ENCODE peak calls at places on chromosome 11, in five cellular contexts. G is IMR-90, K is right lobe of liver, B is sigmoid colon, S is endothelial cell of umbilical vein. H is an unnamed sample. For H3K4me1, the result is how much of the 10 kb centered on the place peaks cover.

GRCh38 chr11:86068138-86068861 is 584 bp downstream of the PICALM start:
- DNase-seq in G (no peak), K (peak), S (peak), B (peak), H (peak)

GRCh38 chr11:26778000-26778757 is 56.3 kb upstream of the SLC5A12 start:
- DNase-seq in G (peak), K (no peak), S (no peak), B (no peak), H (no peak)

GRCh38 chr11:12961615-12962014 is 47.5 kb upstream of the RASSF10 start:
- DNase-seq in G (peak), K (no peak), B (no peak), S (no peak), H (no peak)

GRCh38 chr11:58866788-58867187 is 22.3 kb upstream of the GLYATL2 start:
- DNase-seq in S (no peak), G (peak), K (no peak), B (no peak), H (no peak)

GRCh38 chr11:79168530-79169110 is 272.2 kb downstream of the TENM4 start:
- DNase-seq in G (no peak), B (no peak), K (no peak), S (no peak), H (no peak)

GRCh38 chr11:102287963-102288744 is 29.1 kb upstream of the BIRC3 start:
- DNase-seq in K (no peak), B (no peak), G (peak), S (peak), H (no peak)

GRCh38 chr11:34650528-34650927 is 29.6 kb downstream of the EHF start:
- DNase-seq in B (no peak), G (peak), K (no peak), S (no peak), H (no peak)

GRCh38 chr11:27722117-27722844 is 22.0 kb upstream of the BDNF start:
- DNase-seq in K (no peak), G (peak), B (no peak), S (peak), H (no peak)

GRCh38 chr11:127044535-127044934 is 44.0 kb upstream of the KIRREL3 start:
- DNase-seq in S (no peak), G (no peak), K (no peak), B (no peak), H (no peak)

GRCh38 chr11:81870066-81870412 is 863.6 kb downstream of the FAM181B start:
- DNase-seq in G (no peak), S (no peak), K (no peak), B (no peak), H (no peak)

GRCh38 chr11:94635072-94635471 is 67.9 kb downstream of the PIWIL4 start:
- DNase-seq in B (no peak), K (no peak), S (no peak), G (no peak), H (no peak)

GRCh38 chr11:64713781-64714363 is 9.1 kb downstream of the NRXN2 start:
- DNase-seq in G (no peak), S (no peak), B (no peak), K (no peak), H (no peak)

GRCh38 chr11:78289547-78290292 is 101.0 kb downstream of the USP35 start:
- DNase-seq in K (no peak), B (no peak), S (no peak), G (no peak), H (no peak)

GRCh38 chr11:2929511-2929879 is 275 bp upstream of the PHLDA2 start:
- DNase-seq in B (peak), K (peak), S (peak), G (peak), H (peak)

GRCh38 chr11:86314636-86315035 is 12.6 kb downstream of the HIKESHI start:
- DNase-seq in S (no peak), B (no peak), G (no peak), K (no peak), H (no peak)

GRCh38 chr11:34366522-34366921 is 8.7 kb upstream of the ABTB2 start:
- DNase-seq in G (no peak), B (no peak), K (no peak), S (peak), H (peak)

GRCh38 chr11:19116971-19117759 is at the start of gene ZDHHC13:
- DNase-seq in S (peak), B (peak), K (peak), G (peak), H (peak)
- TF ChIP-seq CTCF in S (peak), B (no peak), K (no peak), G (peak), H (peak)

GRCh38 chr11:61963016-61963281 is 4.5 kb downstream of the FTH1 start:
- DNase-seq in B (no peak), G (peak), S (peak), K (peak), H (peak)
- TF ChIP-seq POLR2A in B (no peak), G (no peak), S (no peak), K (no peak), H (peak)

GRCh38 chr11:122729139-122729538 is 73.6 kb downstream of the UBASH3B start:
- DNase-seq in K (no peak), B (no peak), G (no peak), S (no peak), H (no peak)
- H3K4me1 ChIP-seq in K (under half), B (under half), G (under half), S (half or more), H (under half)

DNA sequence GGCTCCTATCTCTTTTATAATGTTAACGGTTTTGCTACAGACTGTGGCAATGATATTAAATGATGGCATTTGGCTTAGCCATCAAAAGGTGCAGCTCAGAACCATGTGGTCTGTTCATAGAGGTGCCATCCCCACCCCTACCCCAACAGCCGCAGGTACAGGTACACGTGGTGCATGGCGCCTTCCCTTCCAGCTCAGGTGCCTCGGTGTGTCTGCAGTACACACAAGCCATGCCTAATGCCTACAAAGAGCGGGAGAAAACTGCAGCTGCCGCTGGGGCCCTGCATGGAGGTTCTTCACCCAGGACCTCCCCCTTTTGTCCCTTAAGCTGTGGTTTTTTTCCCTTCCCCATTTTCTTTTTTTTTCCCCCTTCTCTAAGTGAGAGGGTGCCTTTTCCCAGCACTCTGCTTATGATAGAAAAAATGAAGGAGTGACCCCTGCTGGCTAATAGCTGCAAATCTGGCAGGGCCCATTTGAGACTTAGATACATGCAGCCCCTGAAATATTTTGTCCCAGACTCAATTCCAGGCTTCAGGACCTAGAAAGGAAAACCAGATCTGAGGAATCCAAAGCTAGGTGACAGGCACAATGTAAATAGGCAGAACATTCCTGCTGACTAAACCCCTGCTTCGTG is 6.5 kb downstream of the OR52M1 start:
- DNase-seq in S (peak), G (peak), B (no peak), K (no peak), H (no peak)
- TF ChIP-seq CTCF in S (peak), G (peak), B (no peak), K (peak), H (no peak)

GRCh38 chr11:47213985-47214564 is 699 bp upstream of the DDB2 start:
- DNase-seq in G (peak), B (peak), S (peak), K (peak), H (peak)
- TF ChIP-seq POLR2A in G (no peak), B (peak), S (peak), K (peak), H (peak)

GRCh38 chr11:76861490-76861953 is 804 bp downstream of the ACER3 start:
- DNase-seq in K (no peak), S (peak), G (no peak), B (no peak), H (no peak)
- H3K4me1 ChIP-seq in K (under half), S (under half), G (under half), B (under half), H (under half)

GRCh38 chr11:87460842-87461637 is 423.3 kb downstream of the TMEM135 start:
- DNase-seq in B (no peak), K (no peak), G (no peak), S (no peak), H (no peak)

GRCh38 chr11:87466228-87466627 is 428.5 kb downstream of the TMEM135 start:
- DNase-seq in S (no peak), K (no peak), G (peak), B (peak), H (no peak)

GRCh38 chr11:87462171-87462570 is 424.4 kb downstream of the TMEM135 start:
- DNase-seq in S (no peak), G (no peak), B (no peak), K (no peak), H (no peak)

GRCh38 chr11:87460269-87460668 is 422.5 kb downstream of the TMEM135 start:
- DNase-seq in B (no peak), G (no peak), K (no peak), S (no peak), H (no peak)

GRCh38 chr11:87463486-87464102 is 425.9 kb downstream of the TMEM135 start:
- DNase-seq in K (no peak), S (no peak), G (peak), B (no peak), H (no peak)
- TF ChIP-seq CTCF in K (peak), S (no peak), G (peak), B (peak), H (peak)

DNA sequence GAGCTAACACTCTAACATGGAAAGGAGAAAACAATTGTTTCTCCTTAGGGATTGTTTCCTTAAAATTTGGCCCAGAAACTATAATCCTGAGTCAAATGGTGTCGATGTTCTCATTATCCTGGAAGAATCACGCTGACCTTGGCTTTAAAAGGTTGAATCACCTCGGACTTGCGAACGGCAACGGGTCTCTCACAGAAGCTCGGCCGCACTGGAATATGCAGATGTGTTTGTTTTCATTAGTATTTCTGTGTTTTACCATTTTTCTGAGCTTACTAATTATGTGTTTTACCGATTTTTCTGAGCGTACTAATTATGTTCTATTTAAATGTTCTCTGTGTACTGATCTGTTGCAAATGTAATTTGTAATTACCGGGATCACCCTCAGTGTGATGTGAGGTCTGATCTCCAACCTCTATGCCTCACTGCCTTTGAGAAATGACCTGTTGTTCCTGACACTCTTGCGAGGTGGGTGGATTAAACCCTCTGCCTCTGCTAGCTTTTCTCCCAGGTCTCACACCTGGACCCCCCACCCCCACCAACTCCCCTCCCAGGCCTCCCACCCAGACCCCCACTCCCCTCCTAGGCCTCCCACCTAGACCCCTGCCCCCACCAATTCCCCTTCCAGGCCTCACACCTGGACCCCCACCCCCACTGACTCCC is 38.3 kb upstream of the BRSK2 start:
- DNase-seq in S (no peak), K (no peak), B (peak), G (no peak), H (no peak)
- TF ChIP-seq POLR2A in S (no peak), K (no peak), B (no peak), G (no peak), H (no peak)

GRCh38 chr11:107243929-107244328 is 213.7 kb downstream of the CWF19L2 start:
- DNase-seq in K (no peak), S (no peak), G (no peak), B (no peak), H (no peak)

GRCh38 chr11:107251298-107251697 is 206.3 kb downstream of the CWF19L2 start:
- DNase-seq in B (no peak), G (no peak), S (no peak), K (no peak), H (no peak)

GRCh38 chr11:107250017-107250416 is 207.6 kb downstream of the CWF19L2 start:
- DNase-seq in B (no peak), G (no peak), K (no peak), S (no peak), H (no peak)

GRCh38 chr11:107249054-107249453 is 208.6 kb downstream of the CWF19L2 start:
- DNase-seq in G (no peak), B (no peak), S (no peak), K (no peak), H (no peak)

GRCh38 chr11:107247189-107247588 is 210.4 kb downstream of the CWF19L2 start:
- DNase-seq in S (no peak), K (no peak), G (no peak), B (no peak), H (no peak)
- H3K4me1 ChIP-seq in S (under half), K (under half), G (under half), B (under half), H (under half)

GRCh38 chr11:60756307-60757032 is at the start of gene MS4A15:
- DNase-seq in G (no peak), K (no peak), B (no peak), S (peak), H (no peak)
- TF ChIP-seq CTCF in G (peak), K (peak), B (no peak), S (peak), H (peak)